ENCODE peak calls at places on chromosomes 7 and 10, in four cellular contexts. N is foreskin keratinocyte; T is CD8-positive, alpha-beta T cell; O is neural crest cell. D is an unnamed sample.
A peak's percentile ranks its signal among the peaks of the same experiment; 100 is the strongest.

GRCh38 chr7:44378744-44379143 is 53.4 kb upstream of the CAMK2B start:
- DNase-seq in O (no peak), N (peak; percentile 87), T (no peak), D (peak; percentile 45)

GRCh38 chr10:125020871-125021270 is 78.9 kb downstream of the ZRANB1 start:
- DNase-seq in T (no peak), O (no peak), N (no peak), D (no peak)

GRCh38 chr10:132044803-132045202 is 20.9 kb upstream of the JAKMIP3 start:
- DNase-seq in T (no peak), O (no peak), N (no peak), D (no peak)

GRCh38 chr7:158547817-158548216 is 39.8 kb downstream of the PTPRN2 start:
- DNase-seq in N (no peak), T (no peak), O (no peak), D (no peak)

GRCh38 chr7:16743207-16743606 is 10.3 kb upstream of the TSPAN13 start:
- DNase-seq in O (no peak), N (peak; percentile 26), T (no peak), D (no peak)

GRCh38 chr10:90167174-90168064 is 466.0 kb downstream of the KIF20B start:
- DNase-seq in T (no peak), N (peak; percentile 39), O (no peak), D (no peak)

GRCh38 chr10:15370212-15370740 is 813 bp downstream of the FAM171A1 start:
- DNase-seq in T (no peak), O (peak; percentile 20), N (peak; percentile 22), D (no peak)

GRCh38 chr7:55152490-55152889 is 133.7 kb downstream of the EGFR start:
- DNase-seq in N (no peak), T (no peak), O (no peak), D (no peak)

GRCh38 chr7:148657929-148658328 is 40.8 kb upstream of the CUL1 start:
- DNase-seq in T (no peak), N (no peak), O (no peak), D (no peak)

GRCh38 chr7:11726251-11727155 is 105.5 kb downstream of the THSD7A start:
- DNase-seq in T (no peak), O (no peak), N (peak; percentile 53), D (no peak)

GRCh38 chr7:41803569-41803968 is 100.7 kb upstream of the INHBA start:
- DNase-seq in T (no peak), N (no peak), O (no peak), D (no peak)

GRCh38 chr7:96388620-96389383 is 66.9 kb upstream of the SLC25A13 start:
- DNase-seq in T (no peak), N (peak; percentile 67), O (no peak), D (no peak)

GRCh38 chr10:42876945-42877344 is 94.3 kb downstream of the BMS1 start:
- DNase-seq in T (no peak), O (no peak), N (no peak), D (no peak)

GRCh38 chr10:109892885-109893284 is 30.4 kb downstream of the XPNPEP1 start:
- DNase-seq in N (no peak), T (no peak), O (no peak), D (no peak)

GRCh38 chr7:83882551-83882950 is 233.6 kb upstream of the SEMA3E start:
- DNase-seq in O (no peak), T (no peak), N (peak; percentile 68), D (no peak)

GRCh38 chr10:11782793-11783557 is 40.2 kb upstream of the PROSER2 start:
- DNase-seq in N (peak; percentile 66), T (no peak), O (peak; percentile 12), D (peak; percentile 41)

GRCh38 chr10:48927198-48927597 is 12.4 kb downstream of the LRRC18 start:
- DNase-seq in T (no peak), O (no peak), N (no peak), D (no peak)

GRCh38 chr10:69944761-69945160 is 107.9 kb upstream of the MACROH2A2 start:
- DNase-seq in O (no peak), N (no peak), T (no peak), D (no peak)

GRCh38 chr10:126122856-126123255 is 226.5 kb downstream of the FANK1 start:
- DNase-seq in O (no peak), N (no peak), T (no peak), D (no peak)

GRCh38 chr7:19690736-19691135 is 18.1 kb downstream of the POLR1F start:
- DNase-seq in T (no peak), O (no peak), N (no peak), D (no peak)

GRCh38 chr10:95531041-95531809 is 29.9 kb downstream of the SORBS1 start:
- DNase-seq in T (no peak), N (no peak), O (no peak), D (no peak)

GRCh38 chr7:73329861-73330581 is 2.1 kb downstream of the FKBP6 start:
- DNase-seq in T (no peak), N (no peak), O (no peak), D (no peak)

GRCh38 chr10:60883187-60883586 is 60.8 kb downstream of the RHOBTB1 start:
- DNase-seq in O (no peak), N (peak; percentile 27), T (no peak), D (peak; percentile 51)

GRCh38 chr10:21257919-21258318 is 267.6 kb downstream of the SKIDA1 start:
- DNase-seq in T (no peak), O (no peak), N (peak; percentile 13), D (no peak)

GRCh38 chr7:26624839-26625238 is 239.6 kb downstream of the SKAP2 start:
- DNase-seq in O (no peak), N (no peak), T (no peak), D (no peak)

GRCh38 chr7:117381357-117381756 is 45.9 kb downstream of the ASZ1 start:
- DNase-seq in O (no peak), T (no peak), N (no peak), D (no peak)
- TF ChIP-seq CTCF in O (no peak), T (no peak), N (peak; percentile 30), D (no peak)

GRCh38 chr10:85319826-85320225 is 991.4 kb downstream of the CCSER2 start:
- DNase-seq in N (no peak), O (no peak), T (no peak), D (no peak)

GRCh38 chr10:85319150-85319549 is 990.8 kb downstream of the CCSER2 start:
- DNase-seq in T (no peak), N (peak; percentile 3), O (no peak), D (no peak)

GRCh38 chr10:85315657-85316056 is 987.3 kb downstream of the CCSER2 start:
- DNase-seq in T (no peak), O (no peak), N (no peak), D (no peak)

GRCh38 chr10:85317827-85318226 is 989.4 kb downstream of the CCSER2 start:
- DNase-seq in T (no peak), N (no peak), O (no peak), D (no peak)
- TF ChIP-seq CTCF in T (no peak), N (no peak), O (no peak), D (no peak)

DNA sequence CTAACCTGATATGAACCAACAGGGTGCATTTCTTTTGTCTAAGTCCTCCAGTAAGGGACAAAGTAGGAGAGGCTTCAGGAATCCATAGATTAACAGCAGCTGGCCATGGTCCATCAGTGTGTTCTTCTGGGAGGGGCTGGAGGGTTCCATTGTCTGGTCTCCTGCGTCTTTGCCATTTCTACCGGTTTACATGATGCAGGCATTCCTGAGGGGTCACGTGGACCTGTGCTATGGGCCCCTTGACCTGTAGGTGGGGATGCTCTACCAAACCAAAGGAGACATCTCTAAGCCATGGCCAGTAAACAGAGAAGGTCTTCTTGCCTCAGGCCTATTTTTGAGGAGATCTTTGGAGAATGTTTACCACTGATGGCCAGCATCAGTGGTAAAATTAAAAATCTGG is 28.7 kb upstream of the HABP2 start:
- DNase-seq in O (no peak), T (no peak), N (no peak), D (no peak)
- TF ChIP-seq CTCF in O (no peak), T (no peak), N (peak; percentile 18), D (no peak)

DNA sequence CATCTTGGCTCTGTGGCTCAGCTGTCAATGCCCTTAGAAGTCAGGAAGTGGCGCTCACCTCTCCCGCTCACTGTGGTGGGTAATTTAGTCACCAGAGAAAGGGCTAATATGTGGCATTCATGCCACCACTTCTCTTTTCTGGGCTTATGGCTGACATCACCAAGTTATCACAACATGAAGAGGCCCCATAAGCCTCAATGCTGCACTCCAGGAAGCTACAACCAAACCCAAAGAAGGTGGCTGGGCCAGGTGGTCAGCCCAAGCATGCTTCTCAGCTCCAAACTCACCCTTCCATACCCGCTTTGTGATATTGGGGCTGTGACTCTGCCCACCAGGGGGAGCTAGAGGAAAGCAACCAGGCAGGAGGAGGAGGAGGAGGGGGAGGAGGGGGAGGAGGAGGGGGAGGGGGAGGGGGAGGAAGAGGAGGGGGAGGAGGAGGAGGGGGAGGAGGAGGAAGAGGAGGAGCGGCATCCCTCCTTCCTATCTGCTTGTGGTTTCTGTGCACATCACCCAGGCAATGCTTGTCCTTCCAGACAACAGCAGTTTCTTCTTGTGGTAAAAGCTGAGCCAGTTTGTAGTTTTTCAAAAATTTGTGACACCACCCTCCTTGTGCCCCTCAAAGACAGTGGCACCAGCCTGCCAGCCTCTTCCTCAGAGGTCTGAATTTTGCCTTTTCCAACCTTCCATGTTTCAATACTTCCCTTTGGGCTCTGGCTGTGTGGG is 42.1 kb downstream of the CYP26A1 start:
- DNase-seq in N (peak; percentile 23), T (peak; percentile 61), O (peak; percentile 62), D (peak; percentile 75)
- TF ChIP-seq CTCF in N (peak; percentile 61), T (no peak), O (peak; percentile 54), D (peak; percentile 29)

GRCh38 chr7:29146888-29147609 is 712 bp upstream of the CPVL start:
- DNase-seq in N (peak; percentile 20), O (no peak), T (no peak), D (peak; percentile 57)
- TF ChIP-seq CTCF in N (no peak), O (peak; percentile 42), T (no peak), D (no peak)

GRCh38 chr7:90903856-90904255 is 307.7 kb downstream of the CDK14 start:
- DNase-seq in T (no peak), N (no peak), O (no peak), D (no peak)
- TF ChIP-seq CTCF in T (no peak), N (no peak), O (no peak), D (no peak)

GRCh38 chr10:103676851-103677417 is 178.4 kb downstream of the SH3PXD2A start:
- DNase-seq in N (peak; percentile 85), O (no peak), T (no peak), D (no peak)
- TF ChIP-seq CTCF in N (no peak), O (no peak), T (no peak), D (no peak)

GRCh38 chr7:150769768-150770167 is 30.4 kb downstream of the TMEM176B start:
- DNase-seq in T (no peak), O (no peak), N (no peak), D (no peak)

GRCh38 chr7:150766334-150766709 is 29.1 kb downstream of the GIMAP5 start:
- DNase-seq in T (no peak), N (no peak), O (no peak), D (no peak)
- TF ChIP-seq CTCF in T (no peak), N (no peak), O (no peak), D (no peak)

GRCh38 chr10:104301907-104302690 is 33.1 kb downstream of the GSTO2 start:
- DNase-seq in T (no peak), N (no peak), O (no peak), D (no peak)
- TF ChIP-seq CTCF in T (no peak), N (peak; percentile 33), O (no peak), D (no peak)